ENCODE peak calls at places on chromosomes 3 and 15, in ten cellular contexts. W is left ventricle myocardium inferior, K is neural progenitor cell, I is uterus, S is PC-9, T is fibroblast of lung, X is SK-N-MC, C is ovary, O is WERI-Rb-1, P is HCT116. J is an unnamed sample. For H3K9me3, the result is how much of the 10 kb centered on the place peaks cover.

GRCh38 chr15:29435811-29436210 is 166.2 kb upstream of the NSMCE3 start:
- DNase-seq in W (no peak), K (no peak), I (no peak), S (no peak), T (no peak), X (no peak), C (no peak), O (no peak), P (no peak), J (no peak)

GRCh38 chr15:42363942-42364341 is 4.6 kb downstream of the CAPN3 start:
- DNase-seq in W (no peak), K (no peak), I (no peak), S (no peak), T (no peak), X (no peak), C (no peak), O (peak), P (no peak), J (no peak)

GRCh38 chr3:132211896-132212295 is 105.3 kb upstream of the ACP3 start:
- DNase-seq in W (no peak), K (no peak), I (no peak), S (no peak), T (no peak), X (peak), C (no peak), O (no peak), P (no peak), J (no peak)

GRCh38 chr3:39166134-39166710 is 12.8 kb upstream of the CSRNP1 start:
- DNase-seq in W (peak), K (no peak), I (peak), S (peak), T (peak), X (no peak), C (no peak), O (no peak), P (no peak), J (no peak)

GRCh38 chr3:114608293-114608692 is 314.5 kb downstream of the TIGIT start:
- DNase-seq in W (no peak), K (no peak), I (no peak), S (no peak), T (peak), X (no peak), C (no peak), O (no peak), P (no peak), J (no peak)

GRCh38 chr15:41494922-41495735 is 1.5 kb downstream of the ITPKA start:
- DNase-seq in W (no peak), K (peak), I (no peak), S (no peak), T (no peak), X (no peak), C (no peak), O (no peak), P (no peak), J (no peak)

GRCh38 chr3:52346623-52347530 is 30.8 kb downstream of the DNAH1 start:
- DNase-seq in W (no peak), K (no peak), I (no peak), S (no peak), T (peak), X (no peak), C (no peak), O (no peak), P (no peak), J (peak)

GRCh38 chr3:141544697-141545096 is 57.9 kb downstream of the RASA2 start:
- DNase-seq in W (no peak), K (no peak), I (no peak), S (no peak), T (no peak), X (no peak), C (no peak), O (no peak), P (no peak), J (no peak)

GRCh38 chr3:112858410-112859069 is 11.9 kb upstream of the CD200R1L start:
- DNase-seq in W (no peak), K (no peak), I (no peak), S (no peak), T (peak), X (no peak), C (no peak), O (no peak), P (no peak), J (no peak)

GRCh38 chr3:160763073-160763472 is 7.0 kb downstream of the PPM1L start:
- DNase-seq in W (no peak), K (no peak), I (no peak), S (no peak), T (no peak), X (no peak), C (no peak), O (no peak), P (no peak), J (no peak)

GRCh38 chr15:70358011-70358819 is 260.5 kb upstream of the TLE3 start:
- DNase-seq in W (no peak), K (no peak), I (no peak), S (no peak), T (no peak), X (no peak), C (no peak), O (no peak), P (no peak), J (no peak)

GRCh38 chr3:72390841-72391240 is 457.4 kb downstream of the SHQ1 start:
- DNase-seq in W (no peak), K (peak), I (no peak), S (no peak), T (peak), X (no peak), C (no peak), O (no peak), P (no peak), J (no peak)

GRCh38 chr3:4394048-4394447 is 73.0 kb downstream of the SUMF1 start:
- DNase-seq in W (no peak), K (no peak), I (no peak), S (no peak), T (peak), X (no peak), C (no peak), O (no peak), P (no peak), J (no peak)

GRCh38 chr3:186514296-186515002 is 29.7 kb downstream of the CRYGS start:
- DNase-seq in W (no peak), K (no peak), I (no peak), S (no peak), T (no peak), X (no peak), C (no peak), O (peak), P (peak), J (no peak)

GRCh38 chr3:160434071-160434470 is 15.5 kb downstream of the TRIM59 start:
- DNase-seq in W (no peak), K (no peak), I (no peak), S (no peak), T (peak), X (no peak), C (no peak), O (no peak), P (no peak), J (no peak)

GRCh38 chr3:141275973-141276372 is 44.3 kb downstream of the PXYLP1 start:
- DNase-seq in W (no peak), K (no peak), I (no peak), S (peak), T (no peak), X (peak), C (no peak), O (no peak), P (no peak), J (no peak)

GRCh38 chr3:104005815-104006214 is 1360.9 kb upstream of the ALCAM start:
- DNase-seq in W (no peak), K (no peak), I (no peak), S (no peak), T (peak), X (no peak), C (no peak), O (no peak), P (no peak), J (no peak)

GRCh38 chr3:193905993-193906396 is 230.0 kb upstream of the HES1 start:
- DNase-seq in W (peak), K (no peak), I (no peak), S (no peak), T (no peak), X (no peak), C (peak), O (no peak), P (no peak), J (no peak)

GRCh38 chr3:177777699-177778098 is 580.4 kb upstream of the TBL1XR1 start:
- DNase-seq in W (peak), K (peak), I (no peak), S (peak), T (peak), X (no peak), C (no peak), O (peak), P (peak), J (peak)

GRCh38 chr3:64214697-64215018 is 10.6 kb downstream of the PRICKLE2 start:
- DNase-seq in W (no peak), K (no peak), I (peak), S (peak), T (peak), X (no peak), C (peak), O (no peak), P (no peak), J (peak)

GRCh38 chr3:79286882-79287281 is 480.9 kb downstream of the ROBO1 start:
- DNase-seq in W (no peak), K (no peak), I (no peak), S (no peak), T (peak), X (no peak), C (no peak), O (no peak), P (no peak), J (no peak)

GRCh38 chr3:36944641-36945270 is at the start of gene TRANK1:
- DNase-seq in W (peak), K (peak), I (peak), S (no peak), T (peak), X (no peak), C (peak), O (no peak), P (no peak), J (peak)

GRCh38 chr3:31652296-31652695 is 119.6 kb downstream of the STT3B start:
- DNase-seq in W (no peak), K (no peak), I (no peak), S (no peak), T (no peak), X (no peak), C (no peak), O (no peak), P (no peak), J (no peak)
- H3K9me3 ChIP-seq in W (half or more), K (under half), I (half or more), S (under half), T (under half), X (under half), C (under half), O (under half), P (under half), J (half or more)

GRCh38 chr3:125641901-125642300 is 46.6 kb upstream of the OSBPL11 start:
- DNase-seq in W (no peak), K (no peak), I (no peak), S (no peak), T (no peak), X (no peak), C (no peak), O (no peak), P (no peak), J (no peak)
- H3K9me3 ChIP-seq in W (under half), K (under half), I (under half), S (under half), T (under half), X (under half), C (under half), O (under half), P (under half), J (under half)

GRCh38 chr3:31589228-31589627 is 56.5 kb downstream of the STT3B start:
- DNase-seq in W (no peak), K (no peak), I (no peak), S (no peak), T (no peak), X (no peak), C (no peak), O (no peak), P (no peak), J (no peak)
- H3K9me3 ChIP-seq in W (half or more), K (under half), I (under half), S (under half), T (under half), X (under half), C (under half), O (under half), P (under half), J (under half)

GRCh38 chr15:26590673-26591072 is 182.2 kb downstream of the GABRB3 start:
- DNase-seq in W (no peak), K (no peak), I (no peak), S (no peak), T (peak), X (no peak), C (no peak), O (no peak), P (no peak), J (no peak)
- H3K9me3 ChIP-seq in W (under half), K (under half), I (under half), S (under half), T (under half), X (under half), C (under half), O (under half), P (under half), J (under half)

GRCh38 chr15:26713498-26713897 is 59.4 kb downstream of the GABRB3 start:
- DNase-seq in W (no peak), K (no peak), I (no peak), S (no peak), T (no peak), X (no peak), C (no peak), O (no peak), P (no peak), J (no peak)

GRCh38 chr15:26711445-26711844 is 61.4 kb downstream of the GABRB3 start:
- DNase-seq in W (no peak), K (peak), I (no peak), S (no peak), T (no peak), X (no peak), C (no peak), O (no peak), P (no peak), J (no peak)

GRCh38 chr15:26712350-26712749 is 60.5 kb downstream of the GABRB3 start:
- DNase-seq in W (no peak), K (no peak), I (no peak), S (no peak), T (no peak), X (no peak), C (no peak), O (no peak), P (no peak), J (no peak)

GRCh38 chr15:26720546-26720945 is 52.3 kb downstream of the GABRB3 start:
- DNase-seq in W (no peak), K (no peak), I (no peak), S (no peak), T (no peak), X (no peak), C (no peak), O (no peak), P (no peak), J (no peak)

DNA sequence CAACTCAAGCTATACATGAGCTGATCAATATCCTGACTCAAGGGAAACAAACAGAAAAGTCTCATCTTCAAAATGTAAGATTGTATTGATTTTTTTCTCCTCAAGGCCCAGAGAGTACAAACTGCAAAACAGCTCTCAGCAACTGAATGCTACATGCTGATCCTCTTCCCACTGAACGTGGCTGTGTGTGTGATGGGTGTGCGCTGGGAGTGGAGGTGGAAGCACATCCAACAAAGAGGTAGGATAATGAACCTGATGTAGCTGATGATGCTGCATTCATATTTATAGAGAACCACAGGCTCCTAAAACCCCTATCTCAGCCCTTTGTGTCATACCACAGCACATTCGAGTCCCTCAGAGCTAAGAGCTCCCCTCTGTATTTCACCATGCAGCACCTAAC is 56.8 kb downstream of the GABRB3 start:
- DNase-seq in W (no peak), K (no peak), I (no peak), S (no peak), T (no peak), X (no peak), C (no peak), O (no peak), P (no peak), J (no peak)
- H3K9me3 ChIP-seq in W (under half), K (under half), I (under half), S (under half), T (under half), X (under half), C (under half), O (under half), P (under half), J (under half)

GRCh38 chr15:81722982-81723381 is 322.8 kb downstream of the MEX3B start:
- DNase-seq in W (no peak), K (no peak), I (no peak), S (no peak), T (no peak), X (no peak), C (no peak), O (no peak), P (no peak), J (no peak)
- H3K9me3 ChIP-seq in W (under half), K (under half), I (under half), S (under half), T (under half), X (under half), C (under half), O (under half), P (under half), J (under half)

DNA sequence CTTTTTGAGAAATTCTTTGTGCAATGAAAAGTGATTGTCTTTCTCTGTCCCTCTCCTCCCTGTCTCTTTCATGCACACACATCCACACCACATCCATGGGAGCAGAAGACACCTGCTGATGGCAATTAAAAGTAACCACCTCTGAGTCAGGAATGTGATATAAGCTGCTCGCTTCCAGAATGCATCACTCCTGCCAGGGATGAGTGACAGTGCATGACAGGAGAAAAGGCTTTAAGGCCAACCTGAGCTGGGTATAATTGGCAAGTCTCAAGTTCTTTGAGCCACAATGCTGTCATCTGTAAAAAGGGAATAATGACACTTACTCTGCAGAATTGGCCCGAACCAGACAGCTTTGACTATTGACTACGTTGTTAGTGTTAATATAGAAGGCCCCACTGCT is 59.6 kb downstream of the UBP1 start:
- DNase-seq in W (no peak), K (no peak), I (no peak), S (no peak), T (no peak), X (no peak), C (no peak), O (no peak), P (no peak), J (no peak)
- H3K9me3 ChIP-seq in W (under half), K (under half), I (under half), S (under half), T (under half), X (under half), C (under half), O (under half), P (under half), J (under half)

GRCh38 chr15:25182736-25183445 is 228.1 kb downstream of the SNRPN start:
- DNase-seq in W (peak), K (no peak), I (peak), S (no peak), T (no peak), X (no peak), C (peak), O (peak), P (no peak), J (no peak)
- H3K9me3 ChIP-seq in W (half or more), K (under half), I (under half), S (under half), T (under half), X (under half), C (under half), O (under half), P (under half), J (under half)

GRCh38 chr15:21262851-21263400 is 177.4 kb downstream of the POTEB3 start:
- DNase-seq in W (no peak), K (no peak), I (no peak), S (no peak), T (no peak), X (no peak), C (no peak), O (no peak), P (no peak), J (no peak)

GRCh38 chr15:21267686-21268395 is 172.5 kb downstream of the POTEB3 start:
- DNase-seq in W (no peak), K (no peak), I (no peak), S (no peak), T (no peak), X (no peak), C (no peak), O (no peak), P (no peak), J (no peak)

GRCh38 chr15:21270474-21270873 is 169.8 kb downstream of the POTEB3 start:
- DNase-seq in W (no peak), K (no peak), I (no peak), S (no peak), T (no peak), X (no peak), C (no peak), O (peak), P (no peak), J (no peak)

GRCh38 chr15:21269121-21269520 is 171.2 kb downstream of the POTEB3 start:
- DNase-seq in W (no peak), K (no peak), I (no peak), S (no peak), T (no peak), X (no peak), C (no peak), O (no peak), P (no peak), J (no peak)

GRCh38 chr15:21267231-21267630 is 173.1 kb downstream of the POTEB3 start:
- DNase-seq in W (no peak), K (no peak), I (no peak), S (no peak), T (no peak), X (no peak), C (no peak), O (no peak), P (no peak), J (no peak)
- H3K9me3 ChIP-seq in W (under half), K (half or more), I (under half), S (under half), T (under half), X (under half), C (under half), O (under half), P (under half), J (under half)

GRCh38 chr15:99306694-99307338 is 55.5 kb downstream of the LRRC28 start:
- DNase-seq in W (no peak), K (peak), I (no peak), S (no peak), T (peak), X (no peak), C (no peak), O (peak), P (no peak), J (peak)
- H3K9me3 ChIP-seq in W (under half), K (under half), I (under half), S (under half), T (under half), X (under half), C (under half), O (under half), P (under half), J (under half)

J was measured in heart right ventricle.